ENCODE peak calls at places on chromosome 22, in four cellular contexts. Z is ovary, Y is GM23338, Q is heart left ventricle. F is an unnamed sample.

GRCh38 chr22:45454260-45454659 is 40.8 kb downstream of the RIBC2 start:
- DNase-seq in Q (no peak), Z (no peak), Y (no peak), F (no peak)

GRCh38 chr22:46946383-46946965 is 184.0 kb downstream of the TBC1D22A start:
- DNase-seq in Y (no peak), Z (no peak), Q (no peak), F (no peak)

GRCh38 chr22:44623771-44624510 is 78.1 kb upstream of the PRR5 start:
- DNase-seq in Y (peak; percentile 65), Z (no peak), Q (no peak), F (no peak)

GRCh38 chr22:49156662-49157285 is 670.9 kb downstream of the BRD1 start:
- DNase-seq in Q (no peak), Y (no peak), Z (no peak), F (no peak)

GRCh38 chr22:39254789-39255298 is 10.1 kb upstream of the PDGFB start:
- DNase-seq in Q (peak; percentile 85), Y (no peak), Z (no peak), F (no peak)

GRCh38 chr22:49067504-49067903 is 760.2 kb downstream of the BRD1 start:
- DNase-seq in Y (no peak), Z (no peak), Q (no peak), F (no peak)

GRCh38 chr22:47201996-47202818 is 439.8 kb downstream of the TBC1D22A start:
- DNase-seq in Z (no peak), Y (no peak), Q (no peak), F (peak; percentile 66)

GRCh38 chr22:45885941-45886395 is 91.0 kb downstream of the WNT7B start:
- DNase-seq in Y (no peak), Q (peak; percentile 31), Z (no peak), F (peak; percentile 48)

GRCh38 chr22:23119492-23120414 is 22.0 kb downstream of the RSPH14 start:
- DNase-seq in Q (no peak), Z (no peak), Y (no peak), F (no peak)
- H3K27ac ChIP-seq in Q (no peak overlapping the region), Z (no peak overlapping the region), Y (no peak overlapping the region), F (no peak overlapping the region)

GRCh38 chr22:50264946-50265669 is 3.6 kb upstream of the MAPK12 start:
- DNase-seq in Y (no peak), Z (no peak), Q (no peak), F (no peak)
- H3K4me1 ChIP-seq in Y (peaks cover 13% of the 10 kb centered on the region), Z (peaks cover 23% of the 10 kb centered on the region), Q (peaks cover 29% of the 10 kb centered on the region), F (peaks cover 51% of the 10 kb centered on the region)

DNA sequence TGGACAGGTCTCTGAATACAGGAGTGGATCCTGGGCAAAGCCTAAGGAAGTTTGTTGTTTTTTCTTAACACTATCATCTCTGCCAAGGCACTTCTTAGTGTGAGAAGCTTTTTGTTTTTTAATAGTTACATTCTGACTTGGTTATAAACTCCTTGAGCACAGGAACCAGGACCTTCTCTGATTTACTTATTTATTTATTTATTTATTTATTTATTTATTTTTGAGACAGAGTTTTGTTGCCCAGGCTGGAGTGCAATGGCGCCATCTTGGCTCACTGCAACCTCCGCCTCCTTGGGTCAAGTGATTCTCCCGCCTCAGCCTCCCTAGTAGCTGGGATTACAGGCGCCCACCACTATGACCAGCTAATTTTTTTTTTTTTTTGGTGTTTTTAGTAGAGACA is 11.0 kb downstream of the RNF185 start:
- DNase-seq in Q (no peak), Y (no peak), Z (no peak), F (no peak)
- H3K27ac ChIP-seq in Q (no peak overlapping the region), Y (no peak overlapping the region), Z (no peak overlapping the region), F (no peak overlapping the region)

GRCh38 chr22:50246242-50247175 is 1.7 kb upstream of the TUBGCP6 start:
- DNase-seq in Z (no peak), Y (peak; percentile 54), Q (no peak), F (no peak)

GRCh38 chr22:50245214-50246072 is 620 bp upstream of the TUBGCP6 start:
- DNase-seq in Q (no peak), Z (no peak), Y (no peak), F (no peak)

GRCh38 chr22:50242406-50242949 is 2.3 kb downstream of the TUBGCP6 start:
- DNase-seq in Q (no peak), Z (no peak), Y (no peak), F (no peak)

GRCh38 chr22:50244420-50245213 is at the start of gene TUBGCP6:
- DNase-seq in Q (peak; percentile 96), Z (peak; percentile 95), Y (peak; percentile 98), F (peak; percentile 98)

GRCh38 chr22:50243704-50244419 is 961 bp downstream of the TUBGCP6 start:
- DNase-seq in Z (no peak), Y (no peak), Q (no peak), F (no peak)
- H3K4me1 ChIP-seq in Z (peaks cover 10% of the 10 kb centered on the region), Y (peaks cover 12% of the 10 kb centered on the region), Q (peaks cover 39% of the 10 kb centered on the region), F (peaks cover 34% of the 10 kb centered on the region)

DNA sequence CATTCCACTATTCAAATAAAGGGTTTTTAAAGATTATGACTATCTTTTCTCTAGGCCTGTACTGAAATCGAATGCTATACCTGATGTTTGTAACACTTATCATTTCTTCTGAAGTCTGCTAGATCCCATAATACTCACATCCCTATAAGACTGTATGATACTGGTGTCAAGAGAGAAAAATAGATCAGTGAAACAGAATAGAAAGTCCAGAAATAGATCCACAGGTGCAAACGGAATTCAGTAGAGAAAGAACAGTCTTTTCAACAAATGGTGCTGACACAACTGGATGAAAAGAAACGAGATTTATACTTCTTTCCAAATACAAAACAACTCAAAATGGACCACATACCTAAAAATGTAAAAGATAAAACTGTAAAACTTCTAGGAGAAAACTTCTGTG is 143.2 kb downstream of the APOL5 start:
- DNase-seq in Y (no peak), Q (no peak), Z (no peak), F (no peak)
- H3K27ac ChIP-seq in Y (no peak overlapping the region), Q (no peak overlapping the region), Z (no peak overlapping the region), F (no peak overlapping the region)

DNA sequence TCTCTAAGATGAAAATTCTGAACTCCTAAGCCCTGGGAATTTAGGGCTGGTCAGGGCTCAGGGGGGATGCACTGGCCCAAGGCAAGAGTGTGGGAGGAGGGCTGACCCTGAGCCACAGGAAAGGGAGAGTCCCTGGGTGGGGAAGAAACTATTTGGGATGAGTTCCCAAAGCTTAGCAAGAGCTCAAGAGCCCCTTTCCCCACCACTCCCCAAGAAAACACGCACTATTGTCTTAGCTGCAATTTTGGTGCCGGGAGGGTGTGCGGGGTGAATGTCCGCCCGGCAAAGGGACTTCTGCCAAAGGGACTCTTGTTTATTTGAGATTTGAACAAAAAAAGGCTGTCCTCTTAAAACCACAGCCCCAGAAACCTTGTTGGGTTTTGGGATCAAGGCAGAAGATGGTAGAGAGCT is 37.0 kb downstream of the KIAA1671 start:
- DNase-seq in Q (no peak), Y (no peak), Z (peak; percentile 40), F (no peak)
- H3K4me1 ChIP-seq in Q (peaks cover 53% of the 10 kb centered on the region), Y (peaks cover 14% of the 10 kb centered on the region), Z (peaks cover 11% of the 10 kb centered on the region), F (no peaks in the 10 kb centered on the region)

GRCh38 chr22:50315289-50316113 is 8.1 kb upstream of the PLXNB2 start:
- DNase-seq in Y (no peak), Q (no peak), Z (no peak), F (no peak)
- H3K27ac ChIP-seq in Y (no peak overlapping the region), Q (no peak overlapping the region), Z (no peak overlapping the region), F (no peak overlapping the region)

DNA sequence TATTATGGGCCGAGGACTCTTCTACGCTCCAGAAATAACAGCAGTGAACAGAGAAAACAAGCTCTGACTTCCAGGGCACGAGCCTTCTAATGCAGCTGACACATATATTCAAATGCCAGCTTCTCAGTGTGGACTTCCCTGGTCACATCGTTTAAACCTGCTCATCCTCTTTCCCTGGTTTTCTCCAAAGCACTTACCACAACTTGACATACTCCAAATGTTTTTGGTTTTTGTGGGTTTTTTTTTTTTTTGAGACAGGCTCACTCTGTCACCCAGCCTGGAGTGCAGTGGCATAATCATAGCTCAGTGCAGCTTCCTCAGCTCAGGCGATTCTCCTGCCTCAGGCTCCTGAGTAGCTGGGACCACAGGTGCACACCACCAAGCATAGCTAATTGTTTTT is 105.5 kb downstream of the MICAL3 start:
- DNase-seq in Y (no peak), Z (no peak), Q (no peak), F (peak; percentile 5)
- H3K4me1 ChIP-seq in Y (peaks cover 45% of the 10 kb centered on the region), Z (peaks cover 37% of the 10 kb centered on the region), Q (peaks cover 63% of the 10 kb centered on the region), F (peaks cover 69% of the 10 kb centered on the region)

F was measured in sigmoid colon.